ENCODE peak calls at places on chromosomes 1 and 21, in four cellular contexts. T, L, D and C are unnamed samples.

GRCh38 chr1:161198206-161198876 is 513 bp downstream of the ADAMTS4 start:
- DNase-seq in T (no peak), L (peak; percentile 70), D (no peak), C (no peak)

GRCh38 chr21:17139696-17140095 is 373.1 kb upstream of the CXADR start:
- DNase-seq in L (no peak), D (no peak), T (no peak), C (no peak)

GRCh38 chr1:119361205-119361604 is 7.4 kb upstream of the HAO2 start:
- DNase-seq in T (no peak), L (no peak), D (no peak), C (no peak)

GRCh38 chr21:43829575-43830119 is 35.4 kb upstream of the AGPAT3 start:
- DNase-seq in D (no peak), T (no peak), L (no peak), C (no peak)

GRCh38 chr1:223183268-223183862 is 40.3 kb upstream of the TLR5 start:
- DNase-seq in T (no peak), L (no peak), D (no peak), C (no peak)

GRCh38 chr21:39373634-39374033 is 24.7 kb upstream of the HMGN1 start:
- DNase-seq in D (no peak), T (no peak), L (peak; percentile 53), C (no peak)

GRCh38 chr1:56576880-56577858 is 2.2 kb downstream of the PLPP3 start:
- DNase-seq in T (no peak), L (peak; percentile 67), D (no peak), C (no peak)

GRCh38 chr1:15243275-15244043 is 3.6 kb upstream of the FHAD1 start:
- DNase-seq in T (no peak), L (no peak), D (no peak), C (no peak)

GRCh38 chr1:71101839-71102376 is 21.1 kb upstream of the ZRANB2 start:
- DNase-seq in L (no peak), D (no peak), T (no peak), C (no peak)

GRCh38 chr1:165324050-165324449 is 32.5 kb downstream of the LMX1A start:
- DNase-seq in T (no peak), D (no peak), L (no peak), C (no peak)

GRCh38 chr1:113515498-113515897 is 125.2 kb downstream of the MAGI3 start:
- DNase-seq in T (no peak), L (no peak), D (no peak), C (no peak)

GRCh38 chr1:81298321-81298720 is 502.4 kb upstream of the ADGRL2 start:
- DNase-seq in D (no peak), L (peak; percentile 32), T (no peak), C (no peak)

GRCh38 chr1:22163578-22163977 is 20.7 kb upstream of the WNT4 start:
- DNase-seq in T (no peak), D (no peak), L (no peak), C (no peak)

GRCh38 chr1:74180490-74180889 is 17.5 kb downstream of the LRRIQ3 start:
- DNase-seq in L (peak; percentile 15), T (no peak), D (no peak), C (peak; percentile 50)

GRCh38 chr1:63124666-63125191 is 197.6 kb upstream of the FOXD3 start:
- DNase-seq in D (no peak), L (peak; percentile 85), T (peak; percentile 63), C (peak; percentile 63)

GRCh38 chr21:34544032-34544496 is 32.1 kb upstream of the KCNE1 start:
- DNase-seq in D (peak; percentile 69), L (peak; percentile 87), T (no peak), C (no peak)

GRCh38 chr21:34630536-34631143 is 15.7 kb upstream of the RCAN1 start:
- DNase-seq in D (no peak), L (peak; percentile 74), T (no peak), C (no peak)

GRCh38 chr1:111864862-111865261 is 109.2 kb downstream of the DDX20 start:
- DNase-seq in T (no peak), L (peak; percentile 2), D (no peak), C (no peak)

GRCh38 chr1:46687910-46688509 is 16.4 kb downstream of the TEX38 start:
- DNase-seq in T (no peak), L (no peak), D (no peak), C (no peak)

GRCh38 chr1:170619167-170620030 is 44.5 kb upstream of the PRRX1 start:
- DNase-seq in D (no peak), T (no peak), L (no peak), C (peak; percentile 38)

GRCh38 chr1:9031484-9032259 is 5.4 kb upstream of the SLC2A7 start:
- DNase-seq in T (no peak), D (no peak), L (no peak), C (no peak)

GRCh38 chr1:175338447-175339135 is 146.0 kb upstream of the KIAA0040 start:
- DNase-seq in L (no peak), D (no peak), T (no peak), C (no peak)

GRCh38 chr1:231264642-231265041 is 23.6 kb downstream of the GNPAT start:
- DNase-seq in L (no peak), T (no peak), D (no peak), C (no peak)

GRCh38 chr1:207454046-207454964 is at the start of gene CR2:
- DNase-seq in T (no peak), D (peak; percentile 65), L (no peak), C (no peak)

GRCh38 chr1:17545354-17545753 is 5.9 kb downstream of the ARHGEF10L start:
- DNase-seq in D (no peak), L (peak; percentile 66), T (no peak), C (peak; percentile 39)

GRCh38 chr1:17233675-17234074 is 15.2 kb upstream of the PADI3 start:
- DNase-seq in T (peak; percentile 92), L (peak; percentile 81), D (peak; percentile 79), C (peak; percentile 81)

GRCh38 chr21:26170471-26171309 is at the start of gene APP:
- DNase-seq in D (peak; percentile 90), T (no peak), L (peak; percentile 81), C (no peak)
- H3K4me3 ChIP-seq in D (peak within 1 kb of the TSS; percentile 96), T (peak within 1 kb of the TSS; percentile 87), L (peak within 1 kb of the TSS; percentile 89), C (peak within 1 kb of the TSS; percentile 91)

GRCh38 chr1:246284021-246284420 is 223.1 kb downstream of the SMYD3 start:
- DNase-seq in L (peak; percentile 23), T (no peak), D (no peak), C (no peak)
- H3K4me3 ChIP-seq in L (no peak overlapping the region), T (no peak overlapping the region), D (no peak overlapping the region), C (no peak overlapping the region)

GRCh38 chr1:203771901-203772301 is 6.9 kb downstream of the LAX1 start:
- DNase-seq in L (peak; percentile 62), T (no peak), D (no peak), C (no peak)

GRCh38 chr1:203764105-203765028 is 616 bp upstream of the LAX1 start:
- DNase-seq in T (no peak), D (no peak), L (no peak), C (no peak)

GRCh38 chr1:203765029-203765837 is at the start of gene LAX1:
- DNase-seq in T (no peak), D (no peak), L (no peak), C (no peak)

GRCh38 chr1:203769505-203770343 is 4.7 kb downstream of the LAX1 start:
- DNase-seq in D (peak; percentile 80), L (peak; percentile 96), T (peak; percentile 70), C (peak; percentile 84)

DNA sequence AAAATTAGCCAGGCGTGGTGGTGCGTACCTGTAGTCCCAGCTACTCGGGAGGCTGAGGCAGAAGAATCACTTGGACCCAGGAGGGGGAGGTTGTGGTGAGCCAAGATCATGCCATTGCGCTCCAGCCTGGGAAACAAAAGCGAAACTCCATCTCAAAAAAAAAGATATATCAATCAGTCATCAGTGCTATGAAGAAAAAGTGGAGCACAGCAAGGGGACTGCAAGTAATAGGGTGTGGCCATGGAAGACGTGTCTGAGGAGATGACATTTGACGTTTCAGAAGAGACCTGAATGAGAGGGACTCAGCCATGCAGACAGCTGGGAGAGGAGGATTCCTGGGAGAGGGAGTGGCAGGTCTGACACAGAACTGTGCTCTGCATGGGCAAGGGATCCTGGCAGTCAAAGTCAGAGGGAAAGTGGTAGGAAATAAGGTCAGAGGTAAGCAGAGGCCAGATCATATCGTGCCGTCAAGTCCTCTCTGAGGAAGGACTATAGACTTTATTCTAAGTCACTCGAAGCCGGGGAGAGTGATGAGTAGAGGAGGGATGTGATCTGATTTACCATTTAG is 3.3 kb downstream of the LAX1 start:
- DNase-seq in D (no peak), T (no peak), L (no peak), C (no peak)
- H3K4me3 ChIP-seq in D (no peak overlapping the region), T (no peak overlapping the region), L (no peak overlapping the region), C (no peak overlapping the region)

GRCh38 chr1:67257173-67257535 is 50.5 kb upstream of the IL12RB2 start:
- DNase-seq in T (no peak), D (no peak), L (no peak), C (no peak)
- H3K4me3 ChIP-seq in T (no peak overlapping the region), D (no peak overlapping the region), L (no peak overlapping the region), C (no peak overlapping the region)

GRCh38 chr21:37244506-37245083 is 22.5 kb downstream of the VPS26C start:
- DNase-seq in D (no peak), T (no peak), L (peak; percentile 11), C (no peak)
- H3K4me3 ChIP-seq in D (no peak overlapping the region), T (no peak overlapping the region), L (no peak overlapping the region), C (no peak overlapping the region)

GRCh38 chr1:92444351-92444750 is 42.4 kb downstream of the GFI1 start:
- DNase-seq in D (no peak), L (peak; percentile 36), T (no peak), C (no peak)
- H3K4me3 ChIP-seq in D (no peak overlapping the region), L (no peak overlapping the region), T (no peak overlapping the region), C (no peak overlapping the region)

GRCh38 chr1:215166886-215167285 is 84.3 kb downstream of the KCNK2 start:
- DNase-seq in T (no peak), D (no peak), L (no peak), C (peak; percentile 35)
- H3K4me3 ChIP-seq in T (no peak overlapping the region), D (no peak overlapping the region), L (no peak overlapping the region), C (no peak overlapping the region)

DNA sequence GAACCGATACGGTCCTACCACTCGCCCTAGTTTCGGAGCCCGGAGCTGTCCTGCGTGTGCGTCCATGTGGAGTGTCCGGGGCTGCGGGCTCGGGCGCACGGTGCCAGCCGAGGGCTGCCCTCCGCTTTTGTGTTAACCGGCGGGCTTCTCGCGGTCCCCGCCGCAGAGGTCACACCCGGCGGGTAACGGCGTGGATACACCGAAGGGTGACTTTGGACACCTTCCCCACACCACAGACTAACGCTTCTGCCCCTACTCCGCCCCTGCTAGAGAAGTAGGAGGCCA is 695 bp upstream of the ATF3 start:
- DNase-seq in L (no peak), T (no peak), D (no peak), C (no peak)
- H3K4me3 ChIP-seq in L (peak overlapping the region; percentile 82), T (peak overlapping the region; percentile 82), D (peak overlapping the region; percentile 71), C (peak overlapping the region; percentile 57)